ENCODE peak calls at places on chromosomes 7 and 10, in four cellular contexts. F is AG10803, G is activated B cell treated with CpG ODN at 0.5 μM for 24 hours, Z is mammary epithelial cell. Y is an unnamed sample.

GRCh38 chr10:97127960-97128850 is 57.6 kb downstream of the SLIT1 start:
- DNase-seq in F (peak; percentile 4), G (no peak), Z (peak; percentile 3), Y (no peak)

GRCh38 chr10:29389935-29390334 is 101.1 kb downstream of the LYZL1 start:
- DNase-seq in F (no peak), G (no peak), Z (peak; percentile 8), Y (no peak)

GRCh38 chr10:102645388-102645740 is 1.1 kb downstream of the TRIM8 start:
- DNase-seq in F (no peak), G (peak; percentile 42), Z (no peak), Y (peak; percentile 54)

GRCh38 chr7:47724335-47724982 is 142.5 kb upstream of the TNS3 start:
- DNase-seq in F (peak; percentile 81), G (no peak), Z (peak; percentile 10), Y (no peak)

GRCh38 chr10:7378602-7379403 is 32.0 kb downstream of the SFMBT2 start:
- DNase-seq in F (no peak), G (peak; percentile 16), Z (no peak), Y (no peak)

GRCh38 chr7:64555046-64555445 is 7.8 kb downstream of the ZNF680 start:
- DNase-seq in F (no peak), G (no peak), Z (no peak), Y (no peak)

GRCh38 chr7:79281406-79281805 is 172.1 kb downstream of the MAGI2 start:
- DNase-seq in F (no peak), G (no peak), Z (no peak), Y (no peak)

GRCh38 chr10:62045765-62046521 is 144.4 kb downstream of the ARID5B start:
- DNase-seq in F (peak; percentile 92), G (no peak), Z (no peak), Y (no peak)

GRCh38 chr7:19061331-19061730 is 56.1 kb downstream of the TWIST1 start:
- DNase-seq in F (peak; percentile 56), G (no peak), Z (no peak), Y (no peak)

DNA sequence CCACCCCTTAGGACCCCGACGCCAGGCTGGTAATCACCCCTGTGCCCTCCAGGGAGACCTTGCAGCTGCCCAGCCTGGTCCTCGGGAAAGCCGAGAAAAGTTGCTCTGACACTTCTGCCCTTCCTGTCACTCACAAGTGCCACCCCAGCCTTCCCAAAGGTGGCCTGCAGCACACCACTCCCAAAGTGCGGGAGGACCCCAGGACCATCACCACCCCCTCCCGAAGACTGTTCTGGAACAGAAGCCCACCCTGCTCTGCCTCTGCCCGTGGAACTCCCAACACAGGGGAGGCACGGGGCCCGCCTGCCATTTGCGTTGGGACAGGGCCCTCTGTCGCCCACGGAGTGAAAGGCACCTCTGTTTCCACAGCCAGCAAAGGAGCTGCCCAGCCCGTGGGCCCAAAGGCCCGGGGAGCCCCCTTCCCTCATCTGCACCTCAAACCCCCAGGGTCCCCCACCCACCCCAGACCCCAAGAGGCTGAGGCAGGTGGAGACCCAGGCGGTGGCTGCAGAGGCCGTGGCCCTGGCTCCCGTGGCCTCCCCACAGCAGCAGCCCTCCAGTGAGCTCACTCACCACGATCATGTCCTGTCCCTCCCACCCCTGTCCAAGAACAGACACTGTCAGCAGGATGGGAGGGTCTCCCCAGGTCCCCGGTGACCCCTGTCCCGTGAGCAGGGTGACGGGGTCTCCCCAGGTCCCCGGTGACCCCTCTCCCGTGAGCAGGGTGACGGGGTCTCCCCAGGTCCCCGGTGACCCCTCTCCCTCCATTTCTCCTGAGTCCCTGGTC is 47.8 kb upstream of the PPP2R2D start:
- DNase-seq in F (no peak), G (no peak), Z (no peak), Y (no peak)
- TF ChIP-seq CTCF in F (no peak), G (no peak), Z (no peak), Y (no peak)

GRCh38 chr7:50202052-50202555 is 102.4 kb upstream of the IKZF1 start:
- DNase-seq in F (no peak), G (no peak), Z (no peak), Y (no peak)
- TF ChIP-seq CTCF in F (no peak), G (no peak), Z (no peak), Y (no peak)

GRCh38 chr7:77442631-77443420 is 26.7 kb upstream of the GSAP start:
- DNase-seq in F (peak; percentile 57), G (no peak), Z (peak; percentile 84), Y (no peak)
- TF ChIP-seq CTCF in F (no peak), G (no peak), Z (no peak), Y (no peak)

GRCh38 chr10:66880826-66881225 is 45.0 kb upstream of the LRRTM3 start:
- DNase-seq in F (no peak), G (no peak), Z (no peak), Y (no peak)

GRCh38 chr10:66877359-66877758 is 48.5 kb upstream of the LRRTM3 start:
- DNase-seq in F (no peak), G (no peak), Z (no peak), Y (no peak)

GRCh38 chr10:66881814-66882213 is 44.0 kb upstream of the LRRTM3 start:
- DNase-seq in F (no peak), G (no peak), Z (no peak), Y (no peak)

GRCh38 chr10:66882271-66882670 is 43.6 kb upstream of the LRRTM3 start:
- DNase-seq in F (no peak), G (no peak), Z (no peak), Y (no peak)

DNA sequence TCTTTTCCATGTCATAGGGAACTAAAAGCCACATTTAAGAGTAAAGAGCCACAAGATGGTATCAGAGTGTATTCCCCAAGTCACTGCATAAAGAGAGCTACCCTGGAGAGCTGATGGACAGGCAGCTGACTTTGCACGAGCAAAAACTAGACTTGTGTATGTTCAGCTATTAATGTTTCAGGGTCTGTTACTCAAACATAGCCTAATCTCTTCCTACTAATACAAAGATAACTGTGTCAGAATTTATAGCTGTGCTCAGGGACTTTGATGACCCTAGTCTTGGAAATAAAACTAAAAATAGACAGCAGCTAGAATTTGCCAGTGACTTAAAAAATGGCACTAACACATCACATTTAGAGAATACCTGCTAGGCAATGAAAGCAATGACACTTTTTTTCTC is 45.5 kb upstream of the LRRTM3 start:
- DNase-seq in F (no peak), G (no peak), Z (no peak), Y (no peak)
- TF ChIP-seq CTCF in F (no peak), G (no peak), Z (no peak), Y (no peak)

GRCh38 chr10:57336865-57337264 is 930.8 kb downstream of the IPMK start:
- DNase-seq in F (no peak), G (no peak), Z (no peak), Y (no peak)

GRCh38 chr10:57336339-57336738 is 931.4 kb downstream of the IPMK start:
- DNase-seq in F (no peak), G (no peak), Z (no peak), Y (no peak)

GRCh38 chr10:57338823-57339558 is 928.7 kb downstream of the IPMK start:
- DNase-seq in F (peak; percentile 40), G (no peak), Z (peak; percentile 12), Y (no peak)

GRCh38 chr10:57333880-57334279 is 933.8 kb downstream of the IPMK start:
- DNase-seq in F (no peak), G (no peak), Z (no peak), Y (no peak)
- TF ChIP-seq CTCF in F (no peak), G (no peak), Z (no peak), Y (no peak)

Y was measured in omental fat pad.